ENCODE peak calls at places on chromosomes 12 and 14, in eight cellular contexts. T is heart right ventricle, Z is HT-29, H is cerebellar nuclear complex, M is NCI-H2029 treated with DMSO at 0.1 percent for 48 hours, S is WTC11, P is NCI-H69, X is LoVo. J is an unnamed sample.

GRCh38 chr12:111578276-111578970 is 20.7 kb downstream of the ATXN2 start:
- DNase-seq in T (no peak), P (no peak), S (no peak), M (no peak), H (no peak), X (no peak), Z (peak; percentile 26), J (no peak)

GRCh38 chr12:50081096-50081808 is 3.9 kb upstream of the SMARCD1 start:
- DNase-seq in S (peak; percentile 47), Z (no peak), M (no peak), T (no peak), P (no peak), X (no peak), H (no peak), J (no peak)

GRCh38 chr12:52260351-52261210 is 13.9 kb upstream of the KRT86 start:
- DNase-seq in T (no peak), M (no peak), X (no peak), H (no peak), Z (no peak), S (no peak), P (peak; percentile 59), J (no peak)

GRCh38 chr12:131872154-131873046 is 22.0 kb upstream of the ULK1 start:
- DNase-seq in S (no peak), P (no peak), X (no peak), M (no peak), Z (peak; percentile 35), T (no peak), H (no peak), J (no peak)

GRCh38 chr12:72723732-72724131 is 451.6 kb downstream of the TRHDE start:
- DNase-seq in Z (no peak), P (no peak), T (no peak), S (no peak), X (no peak), M (no peak), H (no peak), J (no peak)

GRCh38 chr12:34406228-34406995 is 384.1 kb downstream of the ALG10 start:
- DNase-seq in P (no peak), H (no peak), S (peak; percentile 3), T (no peak), X (no peak), Z (no peak), M (no peak), J (no peak)

GRCh38 chr14:101072945-101073597 is 169.5 kb upstream of the RTL1 start:
- DNase-seq in Z (peak; percentile 81), M (peak; percentile 23), T (no peak), P (peak; percentile 90), X (peak; percentile 95), S (peak; percentile 68), H (peak; percentile 16), J (peak; percentile 85)

GRCh38 chr14:41299924-41300323 is 306.8 kb upstream of the LRFN5 start:
- DNase-seq in P (no peak), M (no peak), T (no peak), H (no peak), S (no peak), Z (no peak), X (no peak), J (no peak)

GRCh38 chr14:54942913-54943312 is 40.3 kb upstream of the GCH1 start:
- DNase-seq in H (no peak), S (no peak), X (no peak), M (no peak), P (no peak), Z (no peak), T (no peak), J (no peak)

GRCh38 chr12:95836630-95837239 is 22.0 kb upstream of the SNRPF start:
- DNase-seq in M (peak; percentile 76), X (no peak), S (no peak), T (no peak), Z (peak; percentile 41), P (peak; percentile 79), H (no peak), J (no peak)

GRCh38 chr14:68283378-68284123 is 464.0 kb downstream of the RAD51B start:
- DNase-seq in H (no peak), M (no peak), P (no peak), X (no peak), T (no peak), S (no peak), Z (no peak), J (no peak)

GRCh38 chr12:101051901-101052550 is 158.0 kb downstream of the SLC5A8 start:
- DNase-seq in X (peak; percentile 97), S (no peak), Z (peak; percentile 68), M (no peak), H (no peak), P (peak; percentile 97), T (no peak), J (peak; percentile 97)

GRCh38 chr12:63977441-63977840 is 132.9 kb downstream of the SRGAP1 start:
- DNase-seq in X (no peak), H (no peak), Z (no peak), M (no peak), T (no peak), P (no peak), S (no peak), J (no peak)

GRCh38 chr12:96889273-96889933 is 17.7 kb upstream of the NEDD1 start:
- DNase-seq in M (no peak), P (peak; percentile 30), S (no peak), Z (no peak), H (no peak), T (no peak), X (peak; percentile 24), J (peak; percentile 6)

GRCh38 chr12:2864198-2864597 is 7.4 kb upstream of the TEX52 start:
- DNase-seq in P (no peak), H (no peak), T (no peak), S (no peak), M (no peak), X (no peak), Z (no peak), J (no peak)

GRCh38 chr14:72961579-72962335 is 35.5 kb downstream of the DCAF4 start:
- DNase-seq in T (no peak), Z (no peak), X (peak; percentile 59), P (no peak), H (no peak), M (no peak), S (no peak), J (no peak)

GRCh38 chr12:130737731-130738130 is 21.6 kb upstream of the RIMBP2 start:
- DNase-seq in T (no peak), M (no peak), P (no peak), X (no peak), S (no peak), H (no peak), Z (no peak), J (no peak)

GRCh38 chr12:114921796-114922195 is 237.8 kb upstream of the TBX3 start:
- DNase-seq in H (no peak), P (no peak), T (no peak), X (no peak), S (no peak), Z (no peak), M (no peak), J (no peak)

GRCh38 chr12:107544947-107545346 is 140.7 kb upstream of the PWP1 start:
- DNase-seq in H (no peak), T (no peak), S (no peak), P (no peak), Z (no peak), X (no peak), M (no peak), J (no peak)

GRCh38 chr12:104094284-104094683 is 30.0 kb downstream of the HCFC2 start:
- DNase-seq in H (no peak), M (no peak), T (no peak), S (no peak), P (no peak), Z (no peak), X (no peak), J (no peak)

GRCh38 chr14:89267163-89267562 is 149.9 kb downstream of the FOXN3 start:
- DNase-seq in H (no peak), T (no peak), P (no peak), M (no peak), S (peak; percentile 27), Z (no peak), X (no peak), J (no peak)

GRCh38 chr14:92684801-92685560 is 63.4 kb downstream of the LGMN start:
- DNase-seq in Z (no peak), P (peak; percentile 13), S (peak; percentile 76), T (no peak), H (no peak), X (no peak), M (no peak), J (no peak)

GRCh38 chr12:102480401-102480800 is at the start of gene IGF1:
- DNase-seq in P (peak; percentile 6), X (no peak), S (no peak), Z (no peak), T (no peak), H (no peak), M (no peak), J (no peak)

GRCh38 chr12:44076892-44077291 is 241.0 kb downstream of the TMEM117 start:
- DNase-seq in H (no peak), S (no peak), Z (no peak), X (no peak), T (no peak), M (no peak), P (peak; percentile 92), J (no peak)

GRCh38 chr12:66751432-66752113 is 72.7 kb upstream of the GRIP1 start:
- DNase-seq in P (peak; percentile 20), H (no peak), T (no peak), X (no peak), S (no peak), Z (no peak), M (no peak), J (no peak)

GRCh38 chr14:81323621-81324400 is 76.3 kb downstream of the STON2 start:
- DNase-seq in T (no peak), X (peak; percentile 86), M (no peak), S (peak; percentile 53), Z (peak; percentile 51), P (peak; percentile 96), H (no peak), J (no peak)

GRCh38 chr12:104463371-104463770 is 6.6 kb downstream of the CHST11 start:
- DNase-seq in T (no peak), Z (no peak), S (no peak), M (no peak), X (no peak), P (no peak), H (no peak), J (no peak)

GRCh38 chr14:65331652-65332051 is 80.9 kb upstream of the FUT8 start:
- DNase-seq in H (no peak), T (no peak), M (no peak), X (no peak), Z (no peak), S (no peak), P (no peak), J (no peak)

GRCh38 chr12:80443974-80444666 is at the start of gene PTPRQ:
- DNase-seq in T (no peak), Z (no peak), X (no peak), S (no peak), M (no peak), H (no peak), P (peak; percentile 25), J (peak; percentile 33)

GRCh38 chr14:22070119-22070982 is 396.7 kb upstream of the OR4E1 start:
- DNase-seq in T (peak; percentile 24), Z (no peak), M (no peak), H (no peak), S (peak; percentile 41), X (no peak), P (no peak), J (no peak)

GRCh38 chr14:92665699-92666110 is 82.7 kb downstream of the LGMN start:
- DNase-seq in M (no peak), T (no peak), P (no peak), S (no peak), X (no peak), H (no peak), Z (no peak), J (no peak)

GRCh38 chr12:48960834-48961233 is 3.5 kb upstream of the ARF3 start:
- DNase-seq in Z (no peak), M (no peak), T (no peak), X (no peak), P (no peak), H (no peak), S (no peak), J (no peak)

GRCh38 chr14:104389326-104390220 is 190.0 kb upstream of the C14orf180 start:
- DNase-seq in X (no peak), T (no peak), M (no peak), H (no peak), P (no peak), Z (no peak), S (no peak), J (no peak)

GRCh38 chr12:45611061-45611460 is 118.4 kb upstream of the ARID2 start:
- DNase-seq in M (no peak), S (no peak), X (no peak), H (no peak), T (no peak), Z (no peak), P (no peak), J (no peak)